ENCODE peak calls at places on chromosomes 2 and 18, in ten cellular contexts. One of them, this sample, is unnamed.

GRCh38 chr18:8990276-8991031 is 112.0 kb upstream of the NDUFV2 start:
- DNase-seq in NCI-H146: peak; percentile 75
- DNase-seq in GDM1: no peak
- DNase-seq in NAMALWA: no peak
- DNase-seq in heart left ventricle: peak; percentile 24
- DNase-seq in fibroblast of the aortic adventitia: peak; percentile 20
- DNase-seq in fibroblast of pulmonary artery: no peak
- DNase-seq in EL: peak; percentile 22
- DNase-seq in occipital lobe: no peak
- DNase-seq in WERI-Rb-1: no peak
- DNase-seq in this sample: no peak

GRCh38 chr18:61569176-61569892 is 236.1 kb downstream of the CDH20 start:
- DNase-seq in EL: peak; percentile 92
- DNase-seq in NAMALWA: no peak
- DNase-seq in occipital lobe: no peak
- DNase-seq in NCI-H146: no peak
- DNase-seq in heart left ventricle: peak; percentile 64
- DNase-seq in fibroblast of pulmonary artery: peak; percentile 79
- DNase-seq in fibroblast of the aortic adventitia: peak; percentile 78
- DNase-seq in GDM1: no peak
- DNase-seq in WERI-Rb-1: no peak
- DNase-seq in this sample: peak; percentile 69

GRCh38 chr18:23225518-23225917 is 90.2 kb downstream of the CABLES1 start:
- DNase-seq in fibroblast of pulmonary artery: peak; percentile 95
- DNase-seq in GDM1: no peak
- DNase-seq in EL: peak; percentile 91
- DNase-seq in occipital lobe: no peak
- DNase-seq in heart left ventricle: no peak
- DNase-seq in NCI-H146: no peak
- DNase-seq in fibroblast of the aortic adventitia: peak; percentile 99
- DNase-seq in NAMALWA: no peak
- DNase-seq in WERI-Rb-1: no peak
- DNase-seq in this sample: peak; percentile 54

GRCh38 chr2:109467701-109468100 is 146.1 kb downstream of the SEPTIN10 start:
- DNase-seq in NAMALWA: no peak
- DNase-seq in fibroblast of pulmonary artery: no peak
- DNase-seq in heart left ventricle: no peak
- DNase-seq in occipital lobe: no peak
- DNase-seq in NCI-H146: no peak
- DNase-seq in WERI-Rb-1: no peak
- DNase-seq in GDM1: no peak
- DNase-seq in fibroblast of the aortic adventitia: no peak
- DNase-seq in EL: no peak
- DNase-seq in this sample: no peak

GRCh38 chr2:158459161-158460003 is 2.6 kb downstream of the PKP4 start:
- DNase-seq in fibroblast of pulmonary artery: peak; percentile 11
- DNase-seq in NCI-H146: no peak
- DNase-seq in EL: no peak
- DNase-seq in WERI-Rb-1: no peak
- DNase-seq in occipital lobe: no peak
- DNase-seq in heart left ventricle: no peak
- DNase-seq in GDM1: no peak
- DNase-seq in fibroblast of the aortic adventitia: peak; percentile 25
- DNase-seq in NAMALWA: no peak
- DNase-seq in this sample: no peak

GRCh38 chr2:24084386-24085375 is at the start of gene TP53I3:
- DNase-seq in NCI-H146: peak; percentile 91
- DNase-seq in WERI-Rb-1: peak; percentile 93
- DNase-seq in GDM1: peak; percentile 83
- DNase-seq in NAMALWA: peak; percentile 81
- DNase-seq in fibroblast of pulmonary artery: peak; percentile 92
- DNase-seq in fibroblast of the aortic adventitia: peak; percentile 87
- DNase-seq in heart left ventricle: peak; percentile 91
- DNase-seq in EL: peak; percentile 90
- DNase-seq in occipital lobe: peak; percentile 68
- DNase-seq in this sample: peak; percentile 91

GRCh38 chr18:48975221-48975816 is 24.6 kb upstream of the SMAD7 start:
- DNase-seq in NAMALWA: no peak
- DNase-seq in GDM1: no peak
- DNase-seq in EL: no peak
- DNase-seq in WERI-Rb-1: peak; percentile 48
- DNase-seq in occipital lobe: no peak
- DNase-seq in heart left ventricle: no peak
- DNase-seq in fibroblast of the aortic adventitia: no peak
- DNase-seq in NCI-H146: peak; percentile 58
- DNase-seq in fibroblast of pulmonary artery: no peak
- DNase-seq in this sample: no peak

GRCh38 chr2:240519396-240520142 is 38.2 kb downstream of the ANKMY1 start:
- DNase-seq in NAMALWA: no peak
- DNase-seq in NCI-H146: no peak
- DNase-seq in EL: peak; percentile 11
- DNase-seq in GDM1: no peak
- DNase-seq in heart left ventricle: no peak
- DNase-seq in fibroblast of pulmonary artery: peak; percentile 41
- DNase-seq in fibroblast of the aortic adventitia: peak; percentile 50
- DNase-seq in occipital lobe: no peak
- DNase-seq in WERI-Rb-1: no peak
- DNase-seq in this sample: peak; percentile 14

GRCh38 chr2:203648273-203648672 is 58.2 kb upstream of the CD28 start:
- DNase-seq in fibroblast of the aortic adventitia: peak; percentile 62
- DNase-seq in fibroblast of pulmonary artery: no peak
- DNase-seq in NCI-H146: peak; percentile 30
- DNase-seq in heart left ventricle: no peak
- DNase-seq in occipital lobe: no peak
- DNase-seq in NAMALWA: no peak
- DNase-seq in GDM1: no peak
- DNase-seq in EL: no peak
- DNase-seq in WERI-Rb-1: no peak
- DNase-seq in this sample: no peak

GRCh38 chr2:74834806-74835755 is 1.2 kb downstream of the HK2 start:
- DNase-seq in fibroblast of the aortic adventitia: peak; percentile 54
- DNase-seq in NAMALWA: peak; percentile 87
- DNase-seq in heart left ventricle: peak; percentile 45
- DNase-seq in NCI-H146: peak; percentile 90
- DNase-seq in fibroblast of pulmonary artery: peak; percentile 50
- DNase-seq in occipital lobe: no peak
- DNase-seq in EL: peak; percentile 64
- DNase-seq in WERI-Rb-1: peak; percentile 77
- DNase-seq in GDM1: peak; percentile 81
- DNase-seq in this sample: peak; percentile 25